ENCODE peak calls at places on chromosomes 4 and X, in seven cellular contexts. V is AG08395; C is activated CD8-positive, alpha-beta memory T cell treated with anti-CD3 and anti-CD28 coated beads for 1 hour; Q is astrocyte of the hippocampus; S is heart right ventricle; G is OCI-LY7; T is NCI-H2171. U is an unnamed sample.

GRCh38 chrX:3713225-3713936 is at the start of gene PRKX:
- DNase-seq in S (peak), C (peak), T (peak), G (peak), V (peak), Q (peak), U (peak)

GRCh38 chr4:13329340-13329850 is 154.7 kb downstream of the RAB28 start:
- DNase-seq in G (no peak), S (no peak), Q (no peak), C (no peak), V (no peak), T (no peak), U (no peak)

GRCh38 chr4:184114431-184114830 is 103.2 kb downstream of the ENPP6 start:
- DNase-seq in T (no peak), Q (no peak), V (no peak), G (no peak), C (no peak), S (no peak), U (no peak)

GRCh38 chrX:87664381-87664780 is 146.8 kb downstream of the KLHL4 start:
- DNase-seq in S (no peak), G (peak), Q (peak), C (no peak), V (peak), T (no peak), U (peak)

GRCh38 chr4:27013012-27013411 is 152.4 kb downstream of the STIM2 start:
- DNase-seq in C (no peak), S (no peak), Q (no peak), T (no peak), G (no peak), V (no peak), U (no peak)

GRCh38 chrX:106404512-106404911 is 207.3 kb upstream of the RADX start:
- DNase-seq in S (no peak), V (no peak), C (no peak), G (no peak), T (no peak), Q (no peak), U (no peak)

GRCh38 chr4:74364649-74365491 is at the start of gene EREG:
- DNase-seq in G (no peak), V (peak), Q (peak), T (no peak), C (no peak), S (peak), U (peak)

GRCh38 chr4:184824776-184825393 is 883 bp downstream of the ACSL1 start:
- DNase-seq in G (peak), S (no peak), Q (no peak), T (no peak), C (no peak), V (no peak), U (no peak)

GRCh38 chr4:15150636-15151432 is 148.6 kb downstream of the CPEB2 start:
- DNase-seq in S (no peak), V (no peak), C (no peak), Q (no peak), G (no peak), T (no peak), U (no peak)

GRCh38 chrX:48976086-48976485 is 4.4 kb upstream of the KCND1 start:
- DNase-seq in C (no peak), Q (no peak), T (no peak), S (no peak), V (no peak), G (no peak), U (no peak)

GRCh38 chr4:36310793-36311192 is 29.4 kb downstream of the DTHD1 start:
- DNase-seq in G (no peak), Q (no peak), C (no peak), T (no peak), S (peak), V (no peak), U (no peak)

GRCh38 chr4:15934259-15934658 is 4.3 kb downstream of the FGFBP1 start:
- DNase-seq in G (no peak), Q (no peak), C (no peak), S (no peak), T (no peak), V (no peak), U (no peak)

GRCh38 chr4:112321768-112322684 is 24.9 kb downstream of the ALPK1 start:
- DNase-seq in S (peak), C (peak), V (peak), G (peak), Q (peak), T (no peak), U (peak)

GRCh38 chr4:156377036-156377700 is 423.5 kb upstream of the CTSO start:
- DNase-seq in C (no peak), T (no peak), V (peak), G (no peak), S (no peak), Q (peak), U (no peak)

GRCh38 chr4:155805016-155805415 is 46.2 kb downstream of the GUCY1B1 start:
- DNase-seq in T (no peak), C (no peak), S (no peak), V (no peak), Q (peak), G (no peak), U (no peak)

GRCh38 chr4:184382189-184382846 is 92.0 kb downstream of the IRF2 start:
- DNase-seq in V (no peak), Q (no peak), C (no peak), T (no peak), S (no peak), G (peak), U (peak)

GRCh38 chr4:186826866-186827541 is 103.3 kb upstream of the FAT1 start:
- DNase-seq in G (no peak), V (no peak), C (no peak), S (no peak), T (no peak), Q (no peak), U (no peak)

GRCh38 chr4:141009931-141010330 is 123.3 kb downstream of the RNF150 start:
- DNase-seq in G (no peak), C (no peak), V (no peak), Q (no peak), S (no peak), T (no peak), U (no peak)

GRCh38 chr4:40669504-40669903 is 39.8 kb upstream of the RBM47 start:
- DNase-seq in Q (no peak), G (no peak), S (no peak), T (no peak), C (no peak), V (no peak), U (no peak)

GRCh38 chrX:72247206-72247944 is 8.5 kb upstream of the ERCC6L start:
- DNase-seq in T (peak), G (no peak), Q (no peak), V (no peak), C (no peak), S (peak), U (peak)

GRCh38 chrX:101385795-101386541 is at the start of gene BTK:
- DNase-seq in S (no peak), V (no peak), T (no peak), G (peak), C (no peak), Q (no peak), U (no peak)

GRCh38 chrX:41381685-41382084 is 47.7 kb downstream of the DDX3X start:
- DNase-seq in V (peak), S (peak), G (no peak), Q (peak), C (no peak), T (no peak), U (no peak)

GRCh38 chrX:16215660-16216059 is 48.4 kb downstream of the MAGEB17 start:
- DNase-seq in C (no peak), S (no peak), T (no peak), V (no peak), Q (no peak), G (no peak), U (no peak)

U was measured in NCI-H510A treated with DMSO at 0.1 percent for 48 hours.